ENCODE peak calls at places on chromosomes 16 and 17, in four cellular contexts. V, A, R and T are unnamed samples. For H3K4me1, the result is how much of the 10 kb centered on the place peaks cover.

GRCh38 chr16:80085606-80086005 is 455.2 kb upstream of the DYNLRB2 start:
- DNase-seq in V (no peak), A (no peak), R (no peak), T (no peak)

GRCh38 chr17:11264183-11264871 is 23.3 kb downstream of the SHISA6 start:
- DNase-seq in V (peak), A (no peak), R (no peak), T (no peak)

GRCh38 chr17:39736319-39737165 is 1.2 kb upstream of the GRB7 start:
- DNase-seq in V (peak), A (no peak), R (no peak), T (no peak)

GRCh38 chr17:57442914-57443571 is 186.7 kb downstream of the MSI2 start:
- DNase-seq in V (no peak), A (peak), R (peak), T (no peak)

GRCh38 chr17:8475227-8475626 is 39.5 kb downstream of the NDEL1 start:
- DNase-seq in V (no peak), A (no peak), R (no peak), T (no peak)

GRCh38 chr17:70317416-70317815 is 148.1 kb downstream of the KCNJ2 start:
- DNase-seq in V (no peak), A (no peak), R (no peak), T (no peak)

GRCh38 chr16:52906271-52906670 is 146.4 kb downstream of the CHD9NB start:
- DNase-seq in V (no peak), A (no peak), R (no peak), T (no peak)

GRCh38 chr17:58153046-58153445 is 4.9 kb downstream of the OR4D1 start:
- DNase-seq in V (no peak), A (no peak), R (peak), T (no peak)

GRCh38 chr17:949623-950338 is 29.8 kb downstream of the NXN start:
- DNase-seq in V (peak), A (no peak), R (no peak), T (peak)

GRCh38 chr17:78383725-78384471 is 5.4 kb downstream of the PGS1 start:
- DNase-seq in V (no peak), A (peak), R (no peak), T (no peak)

GRCh38 chr17:1931759-1932579 is 93.2 kb downstream of the RTN4RL1 start:
- DNase-seq in V (peak), A (peak), R (no peak), T (peak)

GRCh38 chr17:39096435-39097158 is 54.8 kb downstream of the PLXDC1 start:
- DNase-seq in V (no peak), A (peak), R (peak), T (no peak)

GRCh38 chr17:50059256-50059655 is 3.3 kb downstream of the ITGA3 start:
- DNase-seq in V (no peak), A (no peak), R (no peak), T (no peak)

GRCh38 chr16:56869513-56870270 is 4.7 kb downstream of the SLC12A3 start:
- DNase-seq in V (peak), A (no peak), R (peak), T (peak)

GRCh38 chr17:5516060-5516792 is 29.9 kb downstream of the MIS12 start:
- DNase-seq in V (no peak), A (no peak), R (no peak), T (no peak)

GRCh38 chr17:19387921-19388521 is 1.0 kb upstream of the MFAP4 start:
- DNase-seq in V (no peak), A (no peak), R (peak), T (no peak)

GRCh38 chr16:50705436-50706110 is 12.2 kb downstream of the NOD2 start:
- DNase-seq in V (no peak), A (no peak), R (no peak), T (no peak)

GRCh38 chr16:24253192-24253591 is 2.9 kb upstream of the CACNG3 start:
- DNase-seq in V (peak), A (peak), R (peak), T (peak)

GRCh38 chr16:66334856-66335255 is 31.6 kb upstream of the CDH5 start:
- DNase-seq in V (no peak), A (no peak), R (no peak), T (no peak)

GRCh38 chr17:65017375-65017774 is 39.2 kb downstream of the GNA13 start:
- DNase-seq in V (peak), A (no peak), R (no peak), T (no peak)

GRCh38 chr16:26644912-26645543 is 421.7 kb upstream of the C16orf82 start:
- DNase-seq in V (no peak), A (no peak), R (no peak), T (no peak)

GRCh38 chr16:64356267-64356666 is 765.6 kb downstream of the CDH11 start:
- DNase-seq in V (no peak), A (no peak), R (no peak), T (no peak)

GRCh38 chr17:48625502-48626201 is 506 bp downstream of the HOXB9 start:
- DNase-seq in V (peak), A (no peak), R (no peak), T (no peak)

GRCh38 chr17:44901323-44901965 is 2.2 kb upstream of the EFTUD2 start:
- DNase-seq in V (no peak), A (no peak), R (no peak), T (no peak)

GRCh38 chr16:85906349-85906748 is 7.4 kb downstream of the IRF8 start:
- DNase-seq in V (no peak), A (no peak), R (no peak), T (no peak)

GRCh38 chr16:58197314-58198012 is 443 bp downstream of the CSNK2A2 start:
- DNase-seq in V (peak), A (no peak), R (no peak), T (no peak)

GRCh38 chr16:84932691-84933090 is 78.6 kb downstream of the ZDHHC7 start:
- DNase-seq in V (no peak), A (no peak), R (no peak), T (no peak)

GRCh38 chr17:1484586-1485310 is 7.7 kb downstream of the MYO1C start:
- DNase-seq in V (peak), A (peak), R (peak), T (no peak)

GRCh38 chr16:11147033-11147848 is 108.8 kb downstream of the SOCS1 start:
- DNase-seq in V (no peak), A (no peak), R (no peak), T (no peak)

GRCh38 chr17:75824591-75825518 is 19.3 kb downstream of the UNC13D start:
- DNase-seq in V (no peak), A (no peak), R (no peak), T (no peak)
- H3K27ac ChIP-seq in V (no peak), A (peak), R (no peak), T (no peak)

GRCh38 chr17:28042657-28042720 is at the start of gene NLK:
- DNase-seq in V (no peak), A (no peak), R (no peak), T (no peak)
- H3K4me1 ChIP-seq in V (half or more), A (under half), R (half or more), T (under half)

DNA sequence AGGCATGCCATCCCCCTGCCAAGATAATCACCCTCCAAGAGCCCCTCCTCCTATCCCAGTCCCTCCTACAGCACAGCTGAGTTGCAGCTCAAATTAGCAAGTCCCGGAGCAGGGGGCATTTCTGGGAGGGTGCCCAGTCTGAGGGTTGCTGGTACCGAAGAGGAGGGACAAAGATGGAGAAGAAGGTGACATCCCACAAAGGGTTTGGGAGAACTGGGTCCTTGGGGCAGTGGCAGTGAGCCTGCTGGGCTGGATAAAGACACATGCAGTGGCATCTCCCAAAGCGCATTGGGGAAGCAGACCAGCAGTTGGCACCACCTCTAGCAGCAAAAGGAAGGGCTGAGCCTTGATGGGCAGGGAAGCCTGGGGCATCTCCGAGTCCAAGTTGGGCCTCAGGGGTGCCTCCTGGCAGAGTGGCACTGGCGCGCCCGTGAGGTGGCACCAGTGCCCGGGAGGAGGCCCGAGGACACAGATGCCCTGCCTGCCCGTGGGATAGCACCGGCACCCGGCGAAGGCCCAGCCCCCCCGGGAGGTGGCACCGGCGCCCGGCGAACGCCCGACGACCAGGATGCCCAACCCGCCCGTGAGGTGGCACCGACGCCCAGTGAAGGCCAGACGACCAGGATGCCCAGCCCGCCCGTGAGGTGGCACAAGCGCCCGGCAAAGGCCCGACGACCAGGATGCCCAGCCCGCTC is 622 bp downstream of the TOM1L2 start:
- DNase-seq in V (no peak), A (peak), R (peak), T (no peak)
- H3K27ac ChIP-seq in V (no peak), A (peak), R (peak), T (no peak)

DNA sequence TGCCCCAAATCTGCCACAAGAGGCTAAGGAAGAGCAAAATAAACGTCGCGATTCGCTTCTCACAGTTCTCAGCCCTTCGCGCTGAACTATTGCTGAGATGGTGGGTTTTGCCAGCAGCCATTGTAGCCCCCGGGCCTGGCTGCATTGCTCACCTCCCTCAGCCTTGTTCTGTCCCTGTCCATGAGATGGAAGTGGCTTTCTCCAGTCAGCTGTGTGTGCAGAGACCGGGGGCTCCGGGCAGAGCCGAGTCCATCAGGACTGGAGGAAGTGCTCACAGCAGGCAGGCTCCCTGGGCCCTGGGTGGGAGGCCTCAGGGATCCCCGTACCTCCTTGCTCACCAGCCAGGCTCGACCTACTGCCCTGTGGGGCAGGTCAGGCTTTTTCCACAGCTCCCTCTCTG is 27.6 kb upstream of the CAPN15 start:
- DNase-seq in V (no peak), A (no peak), R (no peak), T (no peak)
- H3K4me1 ChIP-seq in V (under half), A (under half), R (under half), T (under half)

GRCh38 chr16:47885489-47885888 is 270.3 kb downstream of the ABCC12 start:
- DNase-seq in V (no peak), A (no peak), R (no peak), T (no peak)

GRCh38 chr16:47888142-47888541 is 267.7 kb downstream of the ABCC12 start:
- DNase-seq in V (peak), A (no peak), R (no peak), T (no peak)

GRCh38 chr16:47888734-47889133 is 267.1 kb downstream of the ABCC12 start:
- DNase-seq in V (no peak), A (no peak), R (no peak), T (no peak)

GRCh38 chr16:47886631-47887415 is 269.0 kb downstream of the ABCC12 start:
- DNase-seq in V (no peak), A (no peak), R (no peak), T (no peak)

DNA sequence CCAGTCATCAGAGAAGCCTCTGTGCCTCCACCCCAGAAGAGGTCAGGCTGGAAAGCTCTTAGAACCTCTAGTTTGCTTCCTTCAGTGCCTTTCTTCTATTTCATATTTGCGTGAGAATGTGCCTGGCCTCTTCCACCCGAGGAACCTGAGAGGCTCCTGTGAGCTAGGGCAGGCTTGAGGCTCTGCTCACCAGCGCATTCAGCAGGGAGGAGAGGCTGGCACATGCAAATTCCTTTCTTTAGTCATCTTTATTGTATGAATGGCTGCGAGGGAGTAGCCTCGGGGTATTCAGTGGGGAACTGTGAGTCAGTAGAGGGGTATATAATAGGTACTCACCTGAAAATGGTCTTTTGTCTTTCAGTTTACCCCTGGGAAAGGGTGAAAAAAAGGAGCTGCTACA is 268.3 kb downstream of the ABCC12 start:
- DNase-seq in V (peak), A (no peak), R (no peak), T (no peak)
- H3K27ac ChIP-seq in V (peak), A (no peak), R (no peak), T (no peak)

DNA sequence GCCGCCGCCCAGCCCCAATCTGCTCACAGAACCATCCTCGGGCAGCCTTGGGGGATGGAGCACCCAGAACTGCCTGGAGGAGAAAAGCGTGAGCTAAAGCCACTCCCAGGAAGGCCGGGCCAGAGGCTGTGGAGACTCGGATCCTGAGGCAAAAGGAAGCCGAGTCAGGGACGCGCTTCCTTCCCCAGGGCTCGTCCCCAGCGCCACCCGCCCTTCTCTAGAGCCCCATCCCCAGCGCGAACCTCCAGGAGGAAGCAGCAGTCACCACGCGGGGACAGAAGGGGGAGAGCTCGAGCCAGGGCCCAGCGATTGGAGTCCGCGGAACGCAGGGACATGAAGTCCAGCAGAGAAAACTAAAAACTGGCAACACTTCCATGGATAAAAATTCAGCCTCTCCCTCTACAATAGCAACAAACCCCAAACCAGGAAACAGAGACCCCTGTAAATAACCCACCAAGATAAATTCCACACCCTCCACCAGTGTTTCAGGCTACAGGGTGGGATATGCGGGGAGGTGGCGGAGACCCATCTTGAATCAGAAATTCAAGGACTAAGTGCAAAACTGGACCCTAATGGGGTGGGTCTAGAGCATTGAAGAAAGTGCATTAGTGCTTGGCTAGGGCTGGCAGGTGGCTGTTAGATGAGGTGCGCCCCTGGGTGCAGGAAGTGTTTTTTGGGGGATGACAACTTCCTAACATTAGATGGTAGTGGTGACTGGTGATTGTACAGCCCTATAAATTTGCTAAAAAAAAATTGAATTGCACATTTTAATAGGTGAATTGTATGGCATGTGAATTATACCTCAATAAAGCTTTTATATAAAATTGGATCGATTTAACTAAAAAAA is 116.1 kb upstream of the METRNL start:
- DNase-seq in V (peak), A (peak), R (peak), T (peak)
- H3K4me1 ChIP-seq in V (under half), A (under half), R (under half), T (under half)

GRCh38 chr17:80364091-80364691 is 50.8 kb upstream of the ENDOV start:
- DNase-seq in V (peak), A (peak), R (no peak), T (no peak)
- H3K27ac ChIP-seq in V (no peak), A (no peak), R (no peak), T (no peak)

GRCh38 chr16:72860726-72861562 is 187.0 kb downstream of the ZFHX3 start:
- DNase-seq in V (no peak), A (no peak), R (no peak), T (no peak)

GRCh38 chr16:72858611-72859493 is 189.1 kb downstream of the ZFHX3 start:
- DNase-seq in V (no peak), A (no peak), R (no peak), T (no peak)

GRCh38 chr16:72859581-72859980 is 188.3 kb downstream of the ZFHX3 start:
- DNase-seq in V (no peak), A (no peak), R (no peak), T (no peak)

GRCh38 chr16:72856797-72857196 is 191.1 kb downstream of the ZFHX3 start:
- DNase-seq in V (peak), A (no peak), R (no peak), T (no peak)

DNA sequence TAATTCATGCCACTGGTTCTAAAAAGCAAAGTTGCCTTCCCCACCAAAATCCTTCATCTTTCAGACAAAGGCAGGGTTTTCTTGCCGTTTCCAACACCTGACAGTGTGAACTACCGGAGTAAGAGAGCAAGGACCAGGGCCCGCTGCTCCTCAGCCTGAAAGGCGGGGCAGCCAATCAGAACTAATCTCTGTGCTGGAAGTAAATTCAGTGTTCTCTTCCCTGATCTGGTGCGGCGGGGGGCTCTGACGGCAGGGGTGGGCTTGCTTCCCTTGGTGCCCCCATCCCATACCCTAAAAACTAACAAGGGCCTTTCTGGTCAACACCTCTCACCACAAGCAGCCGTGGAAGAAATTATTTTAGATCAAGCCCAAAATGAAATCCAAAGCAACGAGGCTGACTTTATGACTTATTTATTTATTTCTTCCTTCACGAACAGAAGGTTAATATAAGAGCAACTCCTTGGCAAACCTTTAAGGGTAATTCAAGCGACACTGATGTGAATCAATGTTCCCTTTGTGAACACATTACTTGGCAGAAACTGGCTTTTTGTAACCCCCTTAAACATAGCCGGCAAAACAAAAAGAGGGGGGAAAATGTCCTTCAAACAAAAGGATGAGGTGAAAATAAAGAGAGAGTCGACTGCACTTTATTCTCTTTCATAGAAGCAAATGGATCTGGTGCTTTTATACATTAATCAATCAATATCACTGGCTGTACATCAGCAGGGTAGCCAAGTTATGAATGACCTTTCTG is 189.9 kb downstream of the ZFHX3 start:
- DNase-seq in V (no peak), A (no peak), R (no peak), T (no peak)
- H3K4me1 ChIP-seq in V (under half), A (under half), R (under half), T (under half)

GRCh38 chr16:54647216-54647615 is 283.4 kb upstream of the IRX5 start:
- DNase-seq in V (no peak), A (no peak), R (no peak), T (no peak)
- H3K27ac ChIP-seq in V (no peak), A (no peak), R (no peak), T (no peak)